ENCODE peak calls at places on chromosomes 6 and 20, in nine cellular contexts. S is fibroblast of villous mesenchyme; V is CD4-positive, alpha-beta T cell; Y is foreskin fibroblast; G is DND-41; Q is lower lobe of right lung; D is BE2C; P is neural crest cell; U is Calu3. L is an unnamed sample.

GRCh38 chr6:161838306-161839035 is 564.6 kb upstream of the AGPAT4 start:
- DNase-seq in V (no peak), Q (no peak), D (peak; percentile 25), G (no peak), S (no peak), Y (no peak), P (no peak), U (no peak), L (no peak)

GRCh38 chr20:9300080-9300479 is 214.3 kb upstream of the LAMP5 start:
- DNase-seq in U (no peak), Q (no peak), V (no peak), G (no peak), P (no peak), S (no peak), D (no peak), Y (no peak), L (no peak)

GRCh38 chr6:155253337-155253736 is 10.5 kb upstream of the CLDN20 start:
- DNase-seq in G (no peak), U (no peak), D (no peak), S (peak; percentile 30), P (no peak), Q (no peak), Y (no peak), V (no peak), L (no peak)

GRCh38 chr6:25279748-25280616 is 808 bp downstream of the CARMIL1 start:
- DNase-seq in V (no peak), U (peak; percentile 78), S (no peak), Y (no peak), D (peak; percentile 11), P (no peak), G (no peak), Q (peak; percentile 56), L (peak; percentile 48)

GRCh38 chr20:59933296-59933848 is at the start of gene SYCP2:
- DNase-seq in Q (peak; percentile 61), S (peak; percentile 34), V (peak; percentile 66), D (peak; percentile 18), P (no peak), U (peak; percentile 87), G (no peak), Y (peak; percentile 70), L (peak; percentile 59)

GRCh38 chr20:14807224-14807623 is 469.8 kb upstream of the FLRT3 start:
- DNase-seq in P (no peak), Y (no peak), U (no peak), V (no peak), S (no peak), D (no peak), G (no peak), Q (no peak), L (no peak)

GRCh38 chr6:136085370-136086115 is 164.6 kb downstream of the MTFR2 start:
- DNase-seq in Y (peak; percentile 33), U (no peak), Q (no peak), P (no peak), G (no peak), V (no peak), S (no peak), D (no peak), L (no peak)

GRCh38 chr6:166786704-166787293 is 159.7 kb upstream of the RPS6KA2 start:
- DNase-seq in D (peak; percentile 46), Q (no peak), G (peak; percentile 14), P (no peak), Y (peak; percentile 78), V (no peak), U (peak; percentile 37), S (peak; percentile 72), L (peak; percentile 14)

DNA sequence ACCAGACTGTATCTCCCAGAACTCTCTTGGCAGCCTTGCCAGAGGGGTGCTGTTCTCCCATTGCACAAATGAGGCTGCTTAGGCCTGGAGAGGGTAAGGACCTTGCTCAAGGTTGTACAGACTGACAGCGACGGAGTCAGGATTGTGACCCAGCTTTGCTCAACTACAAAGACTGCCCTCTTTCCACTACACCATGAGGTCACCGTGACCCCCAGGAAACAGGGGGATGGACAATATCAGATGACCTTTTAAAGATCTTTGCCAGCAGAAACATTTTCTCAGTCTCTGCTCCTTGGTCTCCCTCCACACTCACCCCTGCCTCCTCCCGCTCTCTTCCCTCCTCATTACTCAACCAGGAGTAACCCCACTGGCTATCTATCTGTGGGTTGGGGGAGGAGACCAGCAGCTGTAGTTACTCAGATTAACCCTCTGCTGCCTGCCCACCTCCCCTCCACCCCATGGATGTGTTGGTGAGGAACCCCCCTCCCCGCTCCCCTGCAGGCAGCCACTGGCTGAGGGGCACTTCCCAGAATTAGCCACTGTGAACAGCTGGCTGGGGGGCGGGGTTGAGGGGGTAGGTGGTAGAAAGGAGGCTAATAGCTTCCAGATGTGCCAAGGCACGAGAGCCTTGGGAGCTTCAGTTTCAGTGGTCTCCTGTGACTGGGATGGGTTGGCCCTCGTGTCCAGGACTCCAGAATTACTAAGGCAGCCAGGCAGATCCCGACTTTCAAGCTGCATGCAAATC is 26.9 kb upstream of the MRPS18A start:
- DNase-seq in G (peak; percentile 42), S (peak; percentile 77), V (no peak), Q (no peak), P (no peak), Y (peak; percentile 61), U (no peak), D (no peak), L (no peak)
- TF ChIP-seq CTCF in G (no peak), S (no peak), V (no peak), Q (no peak), P (no peak), Y (no peak), U (no peak), D (no peak), L (no peak)

GRCh38 chr6:9040718-9041117 is 605.4 kb upstream of the SLC35B3 start:
- DNase-seq in D (no peak), G (no peak), P (no peak), S (no peak), Q (no peak), Y (no peak), U (no peak), V (no peak), L (no peak)

GRCh38 chr6:9044426-9044825 is 609.1 kb upstream of the SLC35B3 start:
- DNase-seq in U (no peak), Q (no peak), D (no peak), V (no peak), G (no peak), P (no peak), Y (no peak), S (no peak), L (no peak)

DNA sequence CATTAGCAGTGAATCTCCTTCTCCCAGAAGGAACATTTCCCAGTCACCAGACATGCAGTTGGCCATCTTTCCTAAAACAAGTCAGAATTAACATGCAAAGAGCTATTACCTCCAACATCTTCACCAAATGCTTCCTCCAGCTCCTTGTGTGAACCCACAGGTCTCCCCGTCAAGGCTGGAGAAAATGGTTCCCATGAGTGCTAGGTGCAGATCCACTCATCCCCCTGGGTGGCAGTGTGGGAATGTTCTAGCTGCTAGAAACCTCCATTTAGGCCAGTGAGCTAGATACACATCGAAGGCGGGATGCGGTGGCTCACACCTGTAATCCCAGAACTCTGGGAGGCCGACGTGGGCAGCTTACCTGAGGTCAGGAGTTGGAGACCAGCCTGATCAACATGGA is 603.9 kb upstream of the SLC35B3 start:
- DNase-seq in V (no peak), U (no peak), S (no peak), D (no peak), Y (peak; percentile 14), P (no peak), G (no peak), Q (no peak), L (no peak)
- TF ChIP-seq CTCF in V (no peak), U (no peak), S (no peak), D (no peak), Y (no peak), P (no peak), G (no peak), Q (no peak), L (no peak)

GRCh38 chr6:100255701-100256100 is 209.0 kb downstream of the SIM1 start:
- DNase-seq in S (no peak), G (no peak), D (no peak), P (no peak), Q (no peak), U (no peak), Y (no peak), V (no peak), L (no peak)

GRCh38 chr6:100260584-100260983 is 204.1 kb downstream of the SIM1 start:
- DNase-seq in V (no peak), U (no peak), G (no peak), S (no peak), Y (peak; percentile 63), Q (no peak), P (no peak), D (no peak), L (no peak)

GRCh38 chr6:100258752-100259151 is 206.0 kb downstream of the SIM1 start:
- DNase-seq in Y (no peak), Q (no peak), G (no peak), U (no peak), S (no peak), P (no peak), D (no peak), V (no peak), L (no peak)

GRCh38 chr6:100261486-100261885 is 203.2 kb downstream of the SIM1 start:
- DNase-seq in S (no peak), G (no peak), Q (no peak), Y (no peak), V (no peak), P (no peak), U (no peak), D (no peak), L (no peak)

DNA sequence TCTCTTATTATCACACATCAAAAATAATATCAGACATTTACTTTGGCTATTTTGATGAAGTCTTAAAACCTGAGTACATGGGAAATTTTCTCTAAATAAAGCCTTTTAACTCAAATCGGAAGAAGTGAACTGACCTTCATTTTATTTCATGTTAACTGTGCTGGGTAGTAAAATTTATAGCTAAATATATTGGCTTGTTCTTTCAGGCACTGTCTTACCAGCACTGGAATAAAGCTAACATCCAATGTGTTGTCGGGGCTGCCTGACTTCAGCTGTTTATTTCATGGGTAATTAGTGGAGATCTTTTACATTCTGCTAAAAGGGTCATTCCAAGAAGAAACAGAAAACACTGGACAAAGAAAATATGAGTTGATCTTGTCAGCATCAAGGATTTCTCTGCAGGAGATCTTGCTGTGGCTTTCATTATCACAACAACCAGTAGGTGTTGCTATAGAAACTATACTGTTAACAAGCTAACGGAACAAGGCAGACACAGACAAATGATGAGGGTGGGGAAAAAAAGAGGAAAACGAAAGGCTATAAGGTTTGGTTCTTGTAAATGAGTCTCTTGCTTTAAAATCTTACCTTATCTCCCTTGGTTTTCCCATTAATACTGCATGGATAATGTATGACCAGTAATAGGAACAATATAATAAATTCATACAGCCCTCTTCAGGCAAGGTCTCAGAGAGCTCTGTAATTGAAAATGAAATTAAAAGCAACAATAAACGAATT is 206.9 kb downstream of the SIM1 start:
- DNase-seq in U (no peak), Q (no peak), Y (peak; percentile 62), V (no peak), P (no peak), D (no peak), S (peak; percentile 48), G (no peak), L (no peak)
- TF ChIP-seq CTCF in U (no peak), Q (no peak), Y (no peak), V (no peak), P (peak; percentile 34), D (no peak), S (peak; percentile 26), G (peak; percentile 73), L (no peak)

GRCh38 chr20:19691125-19691524 is 66.9 kb upstream of the RIN2 start:
- DNase-seq in U (no peak), G (no peak), V (no peak), Y (no peak), D (no peak), Q (no peak), S (no peak), P (no peak), L (no peak)

GRCh38 chr20:19690462-19690861 is 67.6 kb upstream of the RIN2 start:
- DNase-seq in Y (no peak), V (no peak), U (no peak), P (no peak), D (no peak), S (no peak), G (no peak), Q (no peak), L (no peak)

GRCh38 chr20:19692100-19692499 is 66.0 kb upstream of the RIN2 start:
- DNase-seq in D (no peak), S (peak; percentile 19), U (no peak), Y (peak; percentile 45), V (no peak), P (no peak), Q (no peak), G (no peak), L (no peak)

GRCh38 chr20:19693508-19693907 is 64.5 kb upstream of the RIN2 start:
- DNase-seq in Q (no peak), U (no peak), V (no peak), G (no peak), S (no peak), D (no peak), P (no peak), Y (no peak), L (no peak)

DNA sequence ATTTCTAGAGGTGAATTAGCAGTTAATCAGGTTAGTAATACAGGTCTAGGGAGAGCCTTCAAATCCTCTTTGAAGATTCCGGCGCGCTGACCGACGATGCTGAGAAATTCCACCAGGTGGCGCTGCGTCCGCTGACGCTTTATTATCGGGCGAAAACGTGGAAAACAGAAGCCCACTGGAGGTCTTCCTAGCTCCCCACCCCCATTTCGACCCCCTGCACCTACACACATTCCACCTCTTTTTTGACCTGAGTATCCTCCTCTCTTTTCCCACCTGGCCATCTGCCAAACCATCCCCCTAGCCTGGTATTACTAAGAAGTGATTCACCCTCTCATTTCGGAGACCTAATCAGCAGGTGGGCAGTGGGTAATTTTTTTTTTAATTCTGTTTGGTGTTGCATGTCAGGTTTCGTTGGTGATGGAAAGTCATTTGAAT is 65.4 kb upstream of the RIN2 start:
- DNase-seq in D (peak; percentile 43), Q (peak; percentile 67), V (peak; percentile 25), Y (peak; percentile 72), U (peak; percentile 28), G (peak; percentile 49), P (peak; percentile 69), S (peak; percentile 45), L (peak; percentile 61)
- TF ChIP-seq CTCF in D (peak; percentile 88), Q (peak; percentile 91), V (peak; percentile 81), Y (peak; percentile 90), U (peak; percentile 30), G (peak; percentile 80), P (peak; percentile 94), S (peak; percentile 87), L (peak; percentile 93)

L was measured in activated CD8-positive, alpha-beta T cell treated with anti-CD3 and anti-CD28 coated beads for 36 hours.